ENCODE peak calls at places on chromosomes 11 and 22, in nine cellular contexts. V, Z, Q, W, J, O, T, P and N are unnamed samples.
A peak's percentile ranks its signal among the peaks of the same experiment; 100 is the strongest.

GRCh38 chr11:118102721-118103261 is 16.0 kb upstream of the SMIM35 start:
- DNase-seq in V (no peak), Z (no peak), Q (no peak), W (no peak), J (no peak), O (no peak), T (no peak), P (no peak), N (no peak)

GRCh38 chr11:125724125-125724524 is 22.0 kb upstream of the PATE1 start:
- DNase-seq in V (no peak), Z (no peak), Q (peak; percentile 16), W (no peak), J (no peak), O (no peak), T (no peak), P (no peak), N (no peak)

GRCh38 chr11:113148076-113148475 is 166.3 kb upstream of the TTC12 start:
- DNase-seq in V (no peak), Z (no peak), Q (no peak), W (no peak), J (no peak), O (no peak), T (no peak), P (no peak), N (no peak)

GRCh38 chr11:7977251-7977917 is 9.8 kb upstream of the EIF3F start:
- DNase-seq in V (no peak), Z (no peak), Q (peak; percentile 74), W (no peak), J (no peak), O (peak; percentile 95), T (no peak), P (no peak), N (no peak)

GRCh38 chr11:85809191-85809590 is 1.8 kb downstream of the SYTL2 start:
- DNase-seq in V (no peak), Z (no peak), Q (no peak), W (no peak), J (no peak), O (no peak), T (no peak), P (no peak), N (no peak)

GRCh38 chr11:41579546-41579945 is 120.1 kb upstream of the LRRC4C start:
- DNase-seq in V (no peak), Z (no peak), Q (no peak), W (no peak), J (no peak), O (no peak), T (no peak), P (no peak), N (no peak)

GRCh38 chr11:7272373-7272772 is 20.7 kb downstream of the SYT9 start:
- DNase-seq in V (no peak), Z (no peak), Q (no peak), W (no peak), J (no peak), O (no peak), T (no peak), P (no peak), N (no peak)

GRCh38 chr22:45069925-45070324 is 60.1 kb upstream of the PHF21B start:
- DNase-seq in V (no peak), Z (no peak), Q (no peak), W (peak; percentile 37), J (no peak), O (no peak), T (no peak), P (no peak), N (no peak)

GRCh38 chr22:25564320-25564978 is at the start of gene GRK3:
- DNase-seq in V (peak; percentile 27), Z (peak; percentile 91), Q (peak; percentile 18), W (peak; percentile 71), J (peak; percentile 77), O (no peak), T (no peak), P (peak; percentile 43), N (peak; percentile 58)

GRCh38 chr11:28704801-28705200 is 596.6 kb downstream of the METTL15 start:
- DNase-seq in V (no peak), Z (no peak), Q (no peak), W (no peak), J (no peak), O (no peak), T (no peak), P (no peak), N (no peak)

GRCh38 chr11:45904309-45904915 is 2.7 kb downstream of the FREY1 start:
- DNase-seq in V (no peak), Z (no peak), Q (no peak), W (no peak), J (no peak), O (no peak), T (no peak), P (no peak), N (no peak)

GRCh38 chr11:62208785-62209144 is 292 bp downstream of the SCGB2A1 start:
- DNase-seq in V (no peak), Z (no peak), Q (no peak), W (no peak), J (no peak), O (no peak), T (no peak), P (no peak), N (no peak)

GRCh38 chr11:61897387-61898246 is 6.3 kb upstream of the FADS3 start:
- DNase-seq in V (peak; percentile 75), Z (peak; percentile 66), Q (peak; percentile 37), W (peak; percentile 43), J (peak; percentile 54), O (no peak), T (peak; percentile 51), P (peak; percentile 65), N (peak; percentile 100)

GRCh38 chr11:122440783-122441701 is 214.5 kb upstream of the UBASH3B start:
- DNase-seq in V (no peak), Z (no peak), Q (peak; percentile 14), W (no peak), J (no peak), O (no peak), T (no peak), P (no peak), N (no peak)

GRCh38 chr11:103907548-103908455 is 128.6 kb upstream of the DDI1 start:
- DNase-seq in V (no peak), Z (no peak), Q (peak; percentile 34), W (no peak), J (no peak), O (no peak), T (no peak), P (no peak), N (no peak)

GRCh38 chr11:118438314-118438931 is 2.1 kb downstream of the KMT2A start:
- DNase-seq in V (no peak), Z (peak; percentile 50), Q (peak; percentile 87), W (no peak), J (peak; percentile 62), O (peak; percentile 74), T (peak; percentile 46), P (peak; percentile 26), N (peak; percentile 23)

GRCh38 chr22:36197601-36198146 is 3.9 kb downstream of the APOL4 start:
- DNase-seq in V (no peak), Z (no peak), Q (no peak), W (no peak), J (no peak), O (no peak), T (no peak), P (no peak), N (no peak)

GRCh38 chr11:16604784-16605439 is 133.5 kb upstream of the C11orf58 start:
- DNase-seq in V (no peak), Z (no peak), Q (peak; percentile 10), W (peak; percentile 42), J (no peak), O (no peak), T (no peak), P (no peak), N (peak; percentile 32)

GRCh38 chr11:73141031-73141308 is 1.1 kb downstream of the FCHSD2 start:
- DNase-seq in V (no peak), Z (peak; percentile 49), Q (no peak), W (no peak), J (no peak), O (no peak), T (no peak), P (no peak), N (no peak)